ENCODE peak calls at places on chromosomes 2 and 18, in seven cellular contexts. One of them, this sample, is unnamed. For H3K4me1, the result is how much of the 10 kb centered on the place peaks cover.

GRCh38 chr2:162232611-162233115 is 10.6 kb downstream of the FAP start:
- DNase-seq in naive thymus-derived CD4-positive, alpha-beta T cell: no peak
- DNase-seq in iPS DF 6.9: no peak
- DNase-seq in mesenchymal stem cell: peak
- DNase-seq in upper lobe of right lung: no peak
- DNase-seq in PC-9: no peak
- DNase-seq in A549: no peak
- DNase-seq in this sample: no peak

GRCh38 chr2:33236457-33236856 is 240.0 kb upstream of the RASGRP3 start:
- DNase-seq in PC-9: no peak
- DNase-seq in naive thymus-derived CD4-positive, alpha-beta T cell: no peak
- DNase-seq in A549: no peak
- DNase-seq in mesenchymal stem cell: peak
- DNase-seq in iPS DF 6.9: no peak
- DNase-seq in upper lobe of right lung: no peak
- DNase-seq in this sample: no peak

GRCh38 chr18:68909579-68909978 is 111.7 kb downstream of the CCDC102B start:
- DNase-seq in mesenchymal stem cell: no peak
- DNase-seq in iPS DF 6.9: no peak
- DNase-seq in PC-9: no peak
- DNase-seq in A549: no peak
- DNase-seq in naive thymus-derived CD4-positive, alpha-beta T cell: no peak
- DNase-seq in upper lobe of right lung: no peak
- DNase-seq in this sample: no peak

GRCh38 chr18:51235011-51235789 is 37.7 kb upstream of the MEX3C start:
- DNase-seq in upper lobe of right lung: no peak
- DNase-seq in iPS DF 6.9: no peak
- DNase-seq in mesenchymal stem cell: peak
- DNase-seq in A549: peak
- DNase-seq in naive thymus-derived CD4-positive, alpha-beta T cell: peak
- DNase-seq in PC-9: peak
- DNase-seq in this sample: no peak

GRCh38 chr2:231710751-231711676 is 2.7 kb downstream of the PTMA start:
- DNase-seq in upper lobe of right lung: peak
- DNase-seq in A549: no peak
- DNase-seq in iPS DF 6.9: no peak
- DNase-seq in naive thymus-derived CD4-positive, alpha-beta T cell: no peak
- DNase-seq in PC-9: no peak
- DNase-seq in mesenchymal stem cell: peak
- DNase-seq in this sample: no peak

GRCh38 chr2:151853070-151853758 is 25.0 kb upstream of the ARL5A start:
- DNase-seq in A549: no peak
- DNase-seq in PC-9: no peak
- DNase-seq in iPS DF 6.9: no peak
- DNase-seq in mesenchymal stem cell: no peak
- DNase-seq in upper lobe of right lung: no peak
- DNase-seq in naive thymus-derived CD4-positive, alpha-beta T cell: no peak
- DNase-seq in this sample: no peak

GRCh38 chr2:47771211-47771610 is 11.7 kb upstream of the MSH6 start:
- DNase-seq in iPS DF 6.9: no peak
- DNase-seq in PC-9: peak
- DNase-seq in upper lobe of right lung: no peak
- DNase-seq in A549: peak
- DNase-seq in naive thymus-derived CD4-positive, alpha-beta T cell: no peak
- DNase-seq in mesenchymal stem cell: peak
- DNase-seq in this sample: peak

GRCh38 chr2:182545420-182546167 is 118.8 kb upstream of the PDE1A start:
- DNase-seq in naive thymus-derived CD4-positive, alpha-beta T cell: no peak
- DNase-seq in iPS DF 6.9: no peak
- DNase-seq in A549: no peak
- DNase-seq in upper lobe of right lung: no peak
- DNase-seq in mesenchymal stem cell: no peak
- DNase-seq in PC-9: no peak
- DNase-seq in this sample: no peak

GRCh38 chr2:6008186-6008585 is 316.0 kb downstream of the SOX11 start:
- DNase-seq in A549: no peak
- DNase-seq in upper lobe of right lung: no peak
- DNase-seq in iPS DF 6.9: no peak
- DNase-seq in naive thymus-derived CD4-positive, alpha-beta T cell: no peak
- DNase-seq in mesenchymal stem cell: no peak
- DNase-seq in PC-9: no peak
- DNase-seq in this sample: no peak

GRCh38 chr2:205776139-205776538 is 93.8 kb downstream of the NRP2 start:
- DNase-seq in upper lobe of right lung: peak
- DNase-seq in iPS DF 6.9: peak
- DNase-seq in mesenchymal stem cell: no peak
- DNase-seq in naive thymus-derived CD4-positive, alpha-beta T cell: peak
- DNase-seq in PC-9: no peak
- DNase-seq in A549: peak
- DNase-seq in this sample: no peak

GRCh38 chr2:152481881-152482280 is 146.9 kb downstream of the FMNL2 start:
- DNase-seq in iPS DF 6.9: no peak
- DNase-seq in A549: no peak
- DNase-seq in naive thymus-derived CD4-positive, alpha-beta T cell: no peak
- DNase-seq in PC-9: no peak
- DNase-seq in mesenchymal stem cell: no peak
- DNase-seq in upper lobe of right lung: no peak
- DNase-seq in this sample: no peak

GRCh38 chr2:162245737-162246136 is 2.5 kb upstream of the FAP start:
- DNase-seq in PC-9: peak
- DNase-seq in iPS DF 6.9: no peak
- DNase-seq in upper lobe of right lung: no peak
- DNase-seq in mesenchymal stem cell: peak
- DNase-seq in naive thymus-derived CD4-positive, alpha-beta T cell: no peak
- DNase-seq in A549: no peak
- DNase-seq in this sample: peak

GRCh38 chr2:172672114-172672513 is 63.5 kb upstream of the RAPGEF4 start:
- DNase-seq in A549: peak
- DNase-seq in upper lobe of right lung: no peak
- DNase-seq in PC-9: peak
- DNase-seq in mesenchymal stem cell: no peak
- DNase-seq in naive thymus-derived CD4-positive, alpha-beta T cell: no peak
- DNase-seq in iPS DF 6.9: no peak
- DNase-seq in this sample: no peak

GRCh38 chr2:20403693-20404381 is 43.0 kb upstream of the RHOB start:
- DNase-seq in PC-9: no peak
- DNase-seq in iPS DF 6.9: no peak
- DNase-seq in mesenchymal stem cell: no peak
- DNase-seq in upper lobe of right lung: no peak
- DNase-seq in naive thymus-derived CD4-positive, alpha-beta T cell: no peak
- DNase-seq in A549: no peak
- DNase-seq in this sample: no peak

GRCh38 chr2:143460382-143460781 is 331.2 kb downstream of the ARHGAP15 start:
- DNase-seq in A549: no peak
- DNase-seq in iPS DF 6.9: no peak
- DNase-seq in PC-9: no peak
- DNase-seq in upper lobe of right lung: no peak
- DNase-seq in mesenchymal stem cell: no peak
- DNase-seq in naive thymus-derived CD4-positive, alpha-beta T cell: no peak
- DNase-seq in this sample: no peak

GRCh38 chr2:71223767-71224333 is 3.1 kb downstream of the PAIP2B start:
- DNase-seq in iPS DF 6.9: no peak
- DNase-seq in PC-9: peak
- DNase-seq in upper lobe of right lung: no peak
- DNase-seq in naive thymus-derived CD4-positive, alpha-beta T cell: no peak
- DNase-seq in mesenchymal stem cell: peak
- DNase-seq in A549: peak
- DNase-seq in this sample: no peak

GRCh38 chr2:108355907-108356734 is 21.6 kb upstream of the SULT1C4 start:
- DNase-seq in mesenchymal stem cell: no peak
- DNase-seq in iPS DF 6.9: no peak
- DNase-seq in upper lobe of right lung: no peak
- DNase-seq in naive thymus-derived CD4-positive, alpha-beta T cell: no peak
- DNase-seq in PC-9: no peak
- DNase-seq in A549: no peak
- DNase-seq in this sample: no peak

DNA sequence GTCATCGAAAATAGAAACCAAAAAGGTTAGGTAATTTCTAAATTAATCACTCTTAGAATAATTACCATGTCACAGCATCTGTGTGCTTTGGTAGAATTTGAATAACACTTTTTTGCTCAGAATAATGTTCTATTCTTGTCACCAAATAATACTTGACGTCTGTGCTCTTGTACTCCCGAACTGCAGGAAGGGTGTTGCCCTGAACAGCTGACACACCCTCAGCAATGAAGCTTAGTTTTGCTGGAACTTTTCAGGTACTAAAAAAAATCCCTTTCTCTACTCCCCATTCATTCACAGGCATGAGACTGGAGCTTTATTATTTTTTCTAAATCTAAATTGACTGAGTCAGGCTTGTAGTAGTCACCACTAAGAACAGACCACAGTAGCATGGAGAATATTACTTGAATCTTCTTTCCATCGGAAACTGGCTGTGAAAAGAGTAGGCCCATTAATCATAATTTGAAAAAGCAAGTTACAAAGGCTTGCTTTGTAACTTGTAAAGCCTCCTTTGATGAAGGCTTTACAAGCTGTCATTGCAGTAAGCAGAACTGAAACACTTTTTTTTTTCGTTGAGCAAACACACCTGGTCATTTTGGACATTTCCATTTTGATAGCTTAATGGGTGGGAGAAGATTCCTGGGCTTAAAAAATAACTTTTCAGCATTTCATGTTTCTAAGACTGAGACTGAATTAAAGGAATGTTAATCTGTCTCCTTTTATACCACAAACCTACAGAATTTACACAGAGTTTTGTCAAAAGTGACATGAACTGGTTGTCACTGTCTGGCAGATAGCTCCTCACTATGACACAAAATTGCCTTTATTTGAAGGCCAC is 70.3 kb upstream of the PELI1 start:
- DNase-seq in mesenchymal stem cell: no peak
- DNase-seq in A549: no peak
- DNase-seq in iPS DF 6.9: no peak
- DNase-seq in PC-9: peak
- DNase-seq in naive thymus-derived CD4-positive, alpha-beta T cell: no peak
- DNase-seq in upper lobe of right lung: no peak
- DNase-seq in this sample: no peak
- H3K4me1 ChIP-seq in mesenchymal stem cell: under half
- H3K4me1 ChIP-seq in A549: under half
- H3K4me1 ChIP-seq in iPS DF 6.9: under half
- H3K4me1 ChIP-seq in PC-9: under half
- H3K4me1 ChIP-seq in naive thymus-derived CD4-positive, alpha-beta T cell: under half
- H3K4me1 ChIP-seq in upper lobe of right lung: under half
- H3K4me1 ChIP-seq in this sample: under half

DNA sequence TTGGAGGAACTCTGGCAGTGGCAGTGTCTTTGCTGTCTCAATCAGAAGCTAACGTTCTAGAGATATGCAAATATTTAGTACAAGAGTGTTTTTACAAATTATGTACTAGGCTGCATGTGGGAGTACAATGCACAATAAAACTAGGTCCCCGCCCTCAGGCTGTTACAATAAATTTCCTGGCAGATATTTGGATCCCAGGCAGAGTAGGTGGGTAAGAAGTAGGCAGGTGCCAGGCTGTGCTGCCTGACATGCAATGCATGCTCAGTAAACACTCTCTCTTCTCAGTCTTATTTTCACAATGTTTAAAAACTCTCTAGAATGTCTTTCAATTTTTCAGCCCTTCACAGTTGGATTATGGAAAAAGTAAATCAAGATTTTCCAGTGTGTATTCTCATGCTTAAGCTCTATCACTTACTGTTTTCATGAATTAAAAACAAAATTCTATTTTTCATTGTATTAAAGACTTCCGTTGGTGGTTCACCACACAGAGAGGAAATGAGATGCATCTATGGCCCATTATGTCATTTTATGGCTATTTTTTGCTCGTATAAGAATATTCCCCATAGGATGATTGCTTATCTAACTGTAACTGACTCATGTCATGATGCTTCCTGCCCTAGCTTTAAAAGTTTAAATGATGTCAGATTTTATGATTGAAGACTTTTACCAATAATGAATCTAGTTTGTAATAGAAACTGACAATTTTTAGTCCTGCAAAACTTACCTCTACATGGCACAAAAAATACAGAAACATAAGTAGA is 346.0 kb downstream of the RND3 start:
- DNase-seq in PC-9: no peak
- DNase-seq in naive thymus-derived CD4-positive, alpha-beta T cell: no peak
- DNase-seq in upper lobe of right lung: no peak
- DNase-seq in A549: no peak
- DNase-seq in iPS DF 6.9: no peak
- DNase-seq in mesenchymal stem cell: peak
- DNase-seq in this sample: peak
- H3K4me1 ChIP-seq in PC-9: under half
- H3K4me1 ChIP-seq in naive thymus-derived CD4-positive, alpha-beta T cell: under half
- H3K4me1 ChIP-seq in upper lobe of right lung: under half
- H3K4me1 ChIP-seq in A549: under half
- H3K4me1 ChIP-seq in iPS DF 6.9: under half
- H3K4me1 ChIP-seq in mesenchymal stem cell: under half
- H3K4me1 ChIP-seq in this sample: half or more

GRCh38 chr2:200356794-200357472 is 50.4 kb downstream of the SPATS2L start:
- DNase-seq in mesenchymal stem cell: peak
- DNase-seq in A549: no peak
- DNase-seq in naive thymus-derived CD4-positive, alpha-beta T cell: no peak
- DNase-seq in PC-9: no peak
- DNase-seq in iPS DF 6.9: no peak
- DNase-seq in upper lobe of right lung: no peak
- DNase-seq in this sample: no peak
- H3K4me1 ChIP-seq in mesenchymal stem cell: under half
- H3K4me1 ChIP-seq in A549: under half
- H3K4me1 ChIP-seq in naive thymus-derived CD4-positive, alpha-beta T cell: under half
- H3K4me1 ChIP-seq in PC-9: under half
- H3K4me1 ChIP-seq in iPS DF 6.9: under half
- H3K4me1 ChIP-seq in upper lobe of right lung: under half
- H3K4me1 ChIP-seq in this sample: under half

GRCh38 chr2:237432484-237433092 is 18.6 kb upstream of the COL6A3 start:
- DNase-seq in naive thymus-derived CD4-positive, alpha-beta T cell: peak
- DNase-seq in iPS DF 6.9: no peak
- DNase-seq in upper lobe of right lung: no peak
- DNase-seq in PC-9: peak
- DNase-seq in mesenchymal stem cell: peak
- DNase-seq in A549: peak
- DNase-seq in this sample: peak

GRCh38 chr2:237431372-237431771 is 17.4 kb upstream of the COL6A3 start:
- DNase-seq in PC-9: no peak
- DNase-seq in naive thymus-derived CD4-positive, alpha-beta T cell: no peak
- DNase-seq in iPS DF 6.9: no peak
- DNase-seq in upper lobe of right lung: no peak
- DNase-seq in mesenchymal stem cell: peak
- DNase-seq in A549: no peak
- DNase-seq in this sample: no peak

GRCh38 chr2:237429761-237430160 is 15.8 kb upstream of the COL6A3 start:
- DNase-seq in PC-9: no peak
- DNase-seq in upper lobe of right lung: peak
- DNase-seq in iPS DF 6.9: no peak
- DNase-seq in mesenchymal stem cell: no peak
- DNase-seq in naive thymus-derived CD4-positive, alpha-beta T cell: no peak
- DNase-seq in A549: no peak
- DNase-seq in this sample: no peak

GRCh38 chr2:237433920-237434319 is 20.0 kb upstream of the COL6A3 start:
- DNase-seq in naive thymus-derived CD4-positive, alpha-beta T cell: no peak
- DNase-seq in upper lobe of right lung: no peak
- DNase-seq in mesenchymal stem cell: no peak
- DNase-seq in iPS DF 6.9: no peak
- DNase-seq in A549: no peak
- DNase-seq in PC-9: no peak
- DNase-seq in this sample: no peak

DNA sequence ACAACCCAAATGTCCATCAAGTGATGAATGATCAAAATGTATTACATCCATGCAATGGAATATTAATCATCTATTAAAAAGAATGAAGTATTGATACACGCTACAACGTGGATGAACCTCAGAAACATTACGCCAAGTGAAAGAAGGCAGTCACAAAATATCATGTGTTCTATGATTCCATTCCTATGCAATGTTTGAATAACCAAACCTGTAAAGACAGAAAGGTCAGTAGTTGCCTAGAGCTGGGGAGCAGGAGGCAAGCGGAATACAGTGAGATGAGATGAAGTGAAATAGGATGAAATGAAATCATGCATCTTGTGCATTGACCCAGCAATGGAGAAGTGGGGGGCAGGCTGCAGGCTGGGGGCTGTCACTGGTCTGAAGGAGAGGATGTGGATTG is 17.9 kb upstream of the COL6A3 start:
- DNase-seq in A549: no peak
- DNase-seq in PC-9: no peak
- DNase-seq in naive thymus-derived CD4-positive, alpha-beta T cell: no peak
- DNase-seq in upper lobe of right lung: no peak
- DNase-seq in mesenchymal stem cell: no peak
- DNase-seq in iPS DF 6.9: no peak
- DNase-seq in this sample: no peak
- H3K4me1 ChIP-seq in A549: under half
- H3K4me1 ChIP-seq in PC-9: under half
- H3K4me1 ChIP-seq in naive thymus-derived CD4-positive, alpha-beta T cell: half or more
- H3K4me1 ChIP-seq in upper lobe of right lung: under half
- H3K4me1 ChIP-seq in mesenchymal stem cell: under half
- H3K4me1 ChIP-seq in iPS DF 6.9: under half
- H3K4me1 ChIP-seq in this sample: under half

This sample was measured in keratinocyte.